ENCODE peak calls at places on chromosomes 4 and X, in nine cellular contexts. O is H9; H is ovary; Z is upper lobe of right lung; F is testis; V is small intestine; G is Peyer's patch; P is lung; R is CD8-positive, alpha-beta T cell. E is an unnamed sample. For H3K4me1, the result is how much of the 10 kb centered on the place peaks cover.

GRCh38 chr4:60780874-60781273 is 419.3 kb upstream of the ADGRL3 start:
- DNase-seq in G (no peak), F (no peak), O (no peak), Z (no peak), H (no peak), P (no peak), V (no peak), R (no peak), E (no peak)

GRCh38 chr4:77818077-77818666 is 996 bp downstream of the CNOT6L start:
- DNase-seq in H (peak), O (peak), Z (peak), G (peak), R (peak), P (peak), V (peak), F (peak), E (peak)

GRCh38 chr4:122117743-122118142 is 34.4 kb upstream of the BLTP1 start:
- DNase-seq in V (no peak), R (peak), P (no peak), O (no peak), G (no peak), H (no peak), F (no peak), Z (no peak), E (no peak)

GRCh38 chrX:38474543-38474942 is 86.8 kb upstream of the TSPAN7 start:
- DNase-seq in F (no peak), V (no peak), P (no peak), Z (no peak), H (no peak), G (no peak), R (no peak), O (no peak), E (no peak)

GRCh38 chr4:177313263-177313662 is 3.6 kb downstream of the NEIL3 start:
- DNase-seq in O (no peak), Z (no peak), F (no peak), H (no peak), P (no peak), G (no peak), R (no peak), V (no peak), E (no peak)

GRCh38 chrX:39729834-39730670 is 367.7 kb downstream of the BCOR start:
- DNase-seq in R (peak), O (peak), P (no peak), Z (no peak), F (no peak), H (no peak), G (no peak), V (no peak), E (peak)

GRCh38 chr4:10003666-10004065 is 17.6 kb downstream of the SLC2A9 start:
- DNase-seq in Z (no peak), H (no peak), P (no peak), V (no peak), F (no peak), R (no peak), G (no peak), O (no peak), E (no peak)

GRCh38 chr4:32826169-32826568 is 2106.0 kb downstream of the PCDH7 start:
- DNase-seq in G (no peak), H (no peak), F (no peak), P (no peak), O (no peak), R (no peak), Z (no peak), V (no peak), E (no peak)

GRCh38 chrX:41300758-41301437 is 33.1 kb upstream of the DDX3X start:
- DNase-seq in Z (no peak), F (peak), G (no peak), O (no peak), V (no peak), H (no peak), P (no peak), R (no peak), E (no peak)

DNA sequence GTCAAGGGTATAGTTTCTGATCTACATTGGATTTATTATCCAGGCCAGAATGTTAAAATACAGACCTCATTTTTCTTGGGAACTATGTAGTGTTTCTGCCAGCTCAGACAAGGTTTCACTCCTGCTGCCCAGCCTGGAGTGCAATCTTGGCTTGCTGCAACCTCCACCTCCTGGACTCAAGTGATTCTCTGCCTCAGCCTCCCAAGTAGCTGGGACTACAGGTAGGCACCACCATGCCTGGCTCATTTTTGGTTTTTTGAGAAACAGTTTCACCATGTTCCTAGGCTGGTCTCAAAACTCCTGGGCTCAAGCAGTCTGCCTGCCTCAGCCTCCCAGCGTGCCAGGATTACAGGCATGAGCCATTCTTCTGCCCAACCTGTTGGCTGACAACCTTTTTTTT is 5.7 kb downstream of the RPL34 start:
- DNase-seq in P (no peak), R (no peak), G (no peak), Z (no peak), H (no peak), F (no peak), V (no peak), O (no peak), E (no peak)
- H3K27ac ChIP-seq in P (no peak), R (no peak), G (no peak), Z (no peak), H (no peak), F (no peak), V (no peak), O (no peak), E (no peak)

DNA sequence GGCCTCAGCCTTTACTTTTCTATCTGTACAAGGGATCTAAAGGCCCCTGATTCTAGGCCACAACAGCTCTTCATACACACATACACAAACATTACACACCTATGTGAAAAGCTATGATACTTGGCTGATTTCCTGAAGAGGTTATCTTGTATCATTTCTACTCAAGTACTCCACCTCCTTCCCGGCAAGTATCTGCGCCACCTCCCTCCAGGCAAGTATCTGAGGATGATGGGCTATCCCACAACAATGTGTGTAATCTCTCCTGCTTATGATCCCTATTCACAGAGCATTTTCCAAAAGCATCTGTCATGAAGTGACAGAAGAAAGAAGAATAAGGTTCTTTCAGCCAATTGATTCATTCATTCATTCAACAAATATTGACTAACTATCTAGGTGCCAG is 36.8 kb downstream of the AFAP1 start:
- DNase-seq in Z (no peak), O (no peak), P (no peak), V (no peak), H (no peak), R (no peak), F (no peak), G (no peak), E (no peak)
- H3K4me1 ChIP-seq in Z (under half), O (under half), P (under half), V (under half), H (under half), R (under half), F (under half), G (under half), E (under half)

GRCh38 chr4:182978152-182978827 is 61.1 kb upstream of the DCTD start:
- DNase-seq in G (no peak), R (no peak), O (no peak), Z (no peak), V (no peak), F (no peak), H (no peak), P (no peak), E (no peak)
- H3K27ac ChIP-seq in G (no peak), R (no peak), O (no peak), Z (no peak), V (no peak), F (no peak), H (no peak), P (no peak), E (no peak)

GRCh38 chrX:19839770-19840254 is 47.6 kb downstream of the SH3KBP1 start:
- DNase-seq in G (no peak), R (no peak), V (peak), H (no peak), F (no peak), P (no peak), O (no peak), Z (no peak), E (no peak)
- H3K4me1 ChIP-seq in G (under half), R (under half), V (under half), H (under half), F (under half), P (under half), O (under half), Z (under half), E (under half)

DNA sequence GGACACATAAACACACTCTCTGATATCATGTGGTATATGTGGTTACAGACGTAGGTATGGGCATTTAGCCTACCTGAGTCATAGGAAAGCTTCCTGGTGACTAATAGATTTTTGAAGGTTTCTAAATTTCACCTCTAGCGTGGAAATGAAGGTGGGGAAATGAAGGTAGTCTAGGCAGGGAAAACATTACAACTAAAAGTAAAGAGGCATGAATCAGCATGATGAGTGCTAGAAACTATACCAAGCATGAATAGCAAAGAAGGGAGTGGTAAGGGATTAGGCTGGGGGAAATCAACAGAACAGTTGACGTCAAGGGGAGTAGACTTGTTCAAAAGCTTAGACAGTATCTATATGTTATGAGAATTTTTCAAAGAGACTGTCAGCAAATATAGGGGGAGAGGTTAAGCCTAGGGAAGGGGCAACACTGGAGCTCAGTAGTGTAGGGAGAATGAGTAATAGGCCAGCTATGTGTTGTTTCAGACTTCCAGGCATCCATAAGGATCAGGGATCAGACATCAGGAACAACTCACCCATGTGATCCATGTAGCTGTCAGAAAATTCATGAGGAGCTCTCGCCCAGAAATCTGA is 279.3 kb upstream of the DIPK2B start:
- DNase-seq in G (no peak), O (no peak), V (no peak), H (no peak), Z (no peak), F (no peak), P (no peak), R (no peak), E (no peak)
- H3K27ac ChIP-seq in G (no peak), O (no peak), V (no peak), H (no peak), Z (no peak), F (no peak), P (no peak), R (no peak), E (no peak)

DNA sequence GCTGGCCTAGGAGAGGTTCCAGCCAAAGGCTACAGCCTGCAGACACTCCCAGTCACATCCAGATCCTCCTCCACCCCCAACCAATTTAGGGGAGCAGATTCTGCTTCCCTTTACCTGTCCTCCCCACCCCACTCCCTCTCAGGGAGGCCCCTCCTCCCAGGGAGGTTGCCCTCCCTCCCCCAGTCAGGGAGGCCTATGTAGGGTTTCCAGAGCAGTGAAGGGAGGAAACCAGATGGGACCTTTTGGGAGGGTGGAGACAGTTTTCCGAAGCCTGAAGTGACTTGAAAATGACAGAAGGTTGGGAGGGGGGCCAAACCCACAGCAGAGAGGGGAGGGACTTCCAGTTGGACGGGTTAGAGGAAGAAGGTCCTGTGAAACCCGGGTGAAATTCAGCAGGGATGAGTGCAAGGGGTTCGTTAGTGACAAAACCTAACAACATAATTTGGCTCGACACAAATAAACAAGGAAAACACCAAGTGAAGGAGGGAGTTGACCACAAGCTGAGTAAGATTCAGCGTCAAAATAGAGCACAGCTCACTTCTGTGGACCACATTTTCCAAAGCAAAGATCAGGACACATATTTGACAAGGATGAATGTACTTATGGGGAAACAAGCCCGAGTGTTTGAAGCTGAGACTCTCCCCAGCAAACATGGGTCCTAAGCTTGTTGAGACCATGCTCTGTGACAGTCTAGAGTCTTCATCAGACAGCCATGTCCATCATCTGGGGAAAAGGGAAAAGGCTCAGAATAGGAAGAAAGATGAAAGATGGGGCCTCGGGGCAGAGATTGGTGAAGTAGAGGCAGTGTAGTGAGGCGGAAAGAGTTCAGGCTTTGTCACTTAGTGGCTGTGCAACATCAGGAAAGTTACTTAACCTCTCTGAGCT is 46.4 kb downstream of the PRPS1 start:
- DNase-seq in V (peak), P (peak), G (peak), H (peak), R (peak), O (no peak), F (peak), Z (peak), E (peak)
- H3K4me1 ChIP-seq in V (under half), P (under half), G (under half), H (under half), R (half or more), O (under half), F (under half), Z (under half), E (under half)

GRCh38 chrX:112967903-112968302 is 127.3 kb upstream of the AMOT start:
- DNase-seq in F (no peak), O (no peak), V (no peak), R (no peak), Z (no peak), G (no peak), H (no peak), P (no peak), E (no peak)

GRCh38 chrX:112967341-112967740 is 126.7 kb upstream of the AMOT start:
- DNase-seq in R (no peak), G (no peak), V (no peak), H (no peak), P (no peak), Z (no peak), F (no peak), O (no peak), E (no peak)

GRCh38 chrX:112968351-112969133 is 127.9 kb upstream of the AMOT start:
- DNase-seq in R (no peak), O (no peak), F (no peak), Z (no peak), V (no peak), H (no peak), G (no peak), P (no peak), E (no peak)
- H3K27ac ChIP-seq in R (no peak), O (no peak), F (no peak), Z (no peak), V (no peak), H (no peak), G (no peak), P (no peak), E (no peak)

DNA sequence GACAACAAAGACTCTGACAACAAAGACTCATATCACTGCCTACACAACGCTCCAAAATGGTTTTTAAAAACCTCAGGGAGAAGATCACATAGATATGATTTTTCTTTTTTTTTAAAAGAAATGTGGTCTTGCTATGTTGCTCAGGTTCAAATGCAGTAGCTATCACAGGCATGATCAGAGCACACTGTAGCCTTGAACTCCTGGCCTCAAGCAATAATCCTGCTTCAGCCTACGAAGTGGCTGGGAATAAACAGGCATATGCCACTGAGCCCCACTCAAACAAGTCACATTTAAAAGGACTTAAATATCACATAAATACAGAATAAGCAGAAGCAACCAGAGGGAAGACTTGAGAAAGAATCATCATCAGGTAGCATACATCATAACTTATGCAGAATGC is 14.7 kb downstream of the DHX15 start:
- DNase-seq in P (no peak), V (no peak), O (no peak), Z (no peak), G (no peak), H (no peak), F (no peak), R (no peak), E (no peak)
- H3K4me1 ChIP-seq in P (under half), V (under half), O (under half), Z (under half), G (under half), H (under half), F (under half), R (under half), E (under half)

DNA sequence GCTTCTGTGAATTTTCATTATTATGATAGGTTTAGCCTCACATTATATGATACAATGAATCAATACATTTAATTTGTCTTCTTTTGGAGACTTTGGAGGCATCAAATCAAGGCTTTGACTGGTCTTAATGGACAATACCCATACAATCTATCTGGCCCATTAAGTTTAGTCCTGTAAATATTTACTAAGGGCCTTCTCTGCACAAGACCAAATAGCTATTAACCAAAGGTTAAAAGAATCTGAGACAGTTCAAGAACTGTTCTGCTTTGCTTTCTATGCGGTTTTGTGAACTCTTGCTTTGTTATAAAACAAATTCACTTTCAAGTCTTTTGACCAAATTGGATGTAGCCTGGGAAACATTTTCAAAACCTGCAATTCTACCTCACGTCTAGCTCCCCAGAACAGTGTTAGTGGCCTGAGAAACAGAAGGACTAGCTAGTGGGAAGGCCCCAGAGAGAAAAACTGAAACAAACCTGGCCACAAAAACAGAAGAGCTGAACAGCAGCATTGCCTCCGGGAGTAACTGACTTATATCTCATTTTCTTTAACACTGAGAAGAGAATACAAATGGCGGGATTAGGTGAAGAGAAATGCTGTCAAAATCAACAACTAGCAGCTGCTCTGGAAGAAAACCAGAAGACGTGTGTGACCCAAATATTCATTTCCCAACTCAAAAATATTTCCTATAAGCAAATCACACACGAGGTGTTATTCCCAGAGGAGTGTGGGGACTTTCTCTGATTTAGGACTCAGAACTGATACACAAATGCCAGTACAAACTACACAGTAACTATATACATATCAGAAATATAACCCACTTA is 548 bp downstream of the TLR1 start:
- DNase-seq in P (no peak), R (no peak), Z (no peak), O (no peak), G (no peak), V (peak), F (no peak), H (no peak), E (no peak)
- H3K27ac ChIP-seq in P (peak), R (peak), Z (peak), O (no peak), G (peak), V (peak), F (peak), H (peak), E (no peak)

DNA sequence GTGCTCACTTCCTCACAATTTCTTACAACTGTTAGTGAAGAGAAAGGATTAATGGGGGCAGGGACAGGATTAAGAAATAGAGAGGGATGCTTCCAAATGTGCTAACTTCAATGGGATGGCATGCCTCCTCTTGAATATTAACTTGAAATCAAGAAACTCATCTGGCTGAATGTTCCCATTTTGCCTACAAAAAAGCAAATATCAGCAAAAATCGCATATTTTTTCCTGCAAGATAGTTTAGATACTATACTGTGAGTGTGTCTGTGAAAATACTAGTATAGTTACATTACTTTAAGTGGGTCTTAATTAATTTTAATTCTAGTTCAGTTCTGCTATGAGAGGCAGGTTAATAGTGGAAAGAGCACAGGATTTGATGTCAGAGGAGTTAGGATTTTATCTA is 4.9 kb downstream of the PAICS start:
- DNase-seq in H (no peak), F (no peak), P (no peak), G (no peak), O (no peak), R (no peak), V (no peak), Z (no peak), E (no peak)
- H3K4me1 ChIP-seq in H (under half), F (under half), P (under half), G (under half), O (under half), R (under half), V (under half), Z (under half), E (under half)

E was measured in right cardiac atrium.